ENCODE peak calls at places on chromosome 19, in eight cellular contexts. H, P, S, E, L, B, X and C are unnamed samples. For H3K27me3, the result is how much of the 10 kb centered on the place peaks cover.

GRCh38 chr19:51751655-51752054 is at the start of gene FPR1:
- DNase-seq in H (no peak), P (no peak), S (no peak), E (no peak), L (peak), B (peak), X (no peak), C (no peak)

GRCh38 chr19:17948967-17949930 is 16.4 kb downstream of the CCDC124 start:
- DNase-seq in H (no peak), P (peak), S (no peak), E (no peak), L (no peak), B (no peak), X (no peak), C (no peak)

GRCh38 chr19:18340990-18341868 is 831 bp downstream of the PGPEP1 start:
- DNase-seq in H (peak), P (peak), S (peak), E (peak), L (no peak), B (no peak), X (peak), C (no peak)

GRCh38 chr19:4908311-4908710 is 990 bp upstream of the UHRF1 start:
- DNase-seq in H (no peak), P (no peak), S (no peak), E (no peak), L (no peak), B (no peak), X (peak), C (no peak)

GRCh38 chr19:33214621-33215020 is 11.0 kb downstream of the SLC7A10 start:
- DNase-seq in H (peak), P (peak), S (peak), E (no peak), L (no peak), B (peak), X (peak), C (no peak)

GRCh38 chr19:8811315-8812172 is 20.6 kb downstream of the ZNF558 start:
- DNase-seq in H (no peak), P (no peak), S (peak), E (no peak), L (no peak), B (no peak), X (peak), C (no peak)

GRCh38 chr19:38679839-38680238 is 32.4 kb downstream of the ACTN4 start:
- DNase-seq in H (no peak), P (no peak), S (peak), E (no peak), L (no peak), B (no peak), X (no peak), C (no peak)

GRCh38 chr19:48258350-48258749 is 2.6 kb upstream of the CARD8 start:
- DNase-seq in H (no peak), P (no peak), S (no peak), E (no peak), L (no peak), B (no peak), X (no peak), C (no peak)

GRCh38 chr19:49677901-49678674 is 1.0 kb downstream of the PRMT1 start:
- DNase-seq in H (peak), P (peak), S (peak), E (peak), L (no peak), B (peak), X (peak), C (no peak)

GRCh38 chr19:18023596-18024212 is 15.7 kb downstream of the ARRDC2 start:
- DNase-seq in H (no peak), P (no peak), S (no peak), E (peak), L (no peak), B (peak), X (no peak), C (no peak)

GRCh38 chr19:2268480-2268830 is 12.2 kb upstream of the JSRP1 start:
- DNase-seq in H (no peak), P (no peak), S (no peak), E (no peak), L (no peak), B (no peak), X (no peak), C (no peak)

GRCh38 chr19:33325920-33326319 is 23.6 kb upstream of the CEBPA start:
- DNase-seq in H (no peak), P (no peak), S (no peak), E (peak), L (no peak), B (no peak), X (no peak), C (no peak)

GRCh38 chr19:38977445-38978314 is 2.1 kb upstream of the FBXO17 start:
- DNase-seq in H (no peak), P (no peak), S (peak), E (no peak), L (no peak), B (no peak), X (no peak), C (no peak)

GRCh38 chr19:55069137-55069858 is 6.3 kb upstream of the RDH13 start:
- DNase-seq in H (no peak), P (peak), S (no peak), E (no peak), L (no peak), B (no peak), X (peak), C (no peak)

GRCh38 chr19:1122021-1122971 is 18.5 kb downstream of the GPX4 start:
- DNase-seq in H (no peak), P (no peak), S (no peak), E (peak), L (no peak), B (no peak), X (no peak), C (no peak)
- H3K27ac ChIP-seq in H (no peak), P (no peak), S (no peak), E (no peak), L (peak), B (no peak), X (no peak), C (no peak)

GRCh38 chr19:12836529-12836863 is 1.8 kb upstream of the MAST1 start:
- DNase-seq in H (no peak), P (no peak), S (no peak), E (no peak), L (no peak), B (no peak), X (no peak), C (no peak)
- H3K27me3 ChIP-seq in H (under half), P (half or more), S (half or more), E (half or more), L (under half), B (half or more), X (under half), C (under half)

DNA sequence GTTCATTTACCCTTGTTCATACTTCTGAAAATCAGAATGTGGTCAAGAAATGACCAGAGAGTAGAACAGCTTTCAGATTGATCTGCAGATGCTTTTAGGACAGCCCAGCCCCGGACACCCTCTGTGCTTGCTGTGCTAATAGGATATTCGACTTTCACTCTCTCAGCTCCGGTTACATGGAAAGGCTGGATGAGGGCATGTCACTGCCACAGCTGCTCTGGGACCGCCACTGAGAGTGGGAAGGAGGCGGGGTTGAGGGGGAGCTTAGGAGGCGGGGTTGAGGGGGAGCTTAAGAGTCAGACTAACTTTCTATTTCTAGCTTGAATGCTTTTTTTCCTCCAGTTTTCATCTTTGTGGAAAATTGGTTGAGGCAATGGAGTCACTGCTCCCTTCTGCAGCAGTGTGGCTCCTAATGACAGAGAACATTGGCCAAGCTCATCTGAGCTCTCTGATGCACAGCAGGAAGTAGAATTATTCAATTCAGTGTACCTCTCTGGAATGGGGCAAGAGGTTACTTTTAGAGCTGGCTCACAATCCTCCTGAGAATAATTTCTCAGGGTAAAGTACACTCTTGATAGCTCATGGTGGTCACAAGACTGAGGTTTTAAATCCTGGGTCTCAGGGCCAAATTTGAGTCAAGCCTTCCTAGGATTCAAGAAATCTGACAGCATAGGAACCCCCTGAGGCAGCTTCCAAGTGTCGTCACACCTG is 74.6 kb upstream of the NPAS1 start:
- DNase-seq in H (peak), P (peak), S (peak), E (peak), L (no peak), B (peak), X (peak), C (peak)
- H3K27ac ChIP-seq in H (peak), P (peak), S (no peak), E (peak), L (no peak), B (peak), X (no peak), C (no peak)

DNA sequence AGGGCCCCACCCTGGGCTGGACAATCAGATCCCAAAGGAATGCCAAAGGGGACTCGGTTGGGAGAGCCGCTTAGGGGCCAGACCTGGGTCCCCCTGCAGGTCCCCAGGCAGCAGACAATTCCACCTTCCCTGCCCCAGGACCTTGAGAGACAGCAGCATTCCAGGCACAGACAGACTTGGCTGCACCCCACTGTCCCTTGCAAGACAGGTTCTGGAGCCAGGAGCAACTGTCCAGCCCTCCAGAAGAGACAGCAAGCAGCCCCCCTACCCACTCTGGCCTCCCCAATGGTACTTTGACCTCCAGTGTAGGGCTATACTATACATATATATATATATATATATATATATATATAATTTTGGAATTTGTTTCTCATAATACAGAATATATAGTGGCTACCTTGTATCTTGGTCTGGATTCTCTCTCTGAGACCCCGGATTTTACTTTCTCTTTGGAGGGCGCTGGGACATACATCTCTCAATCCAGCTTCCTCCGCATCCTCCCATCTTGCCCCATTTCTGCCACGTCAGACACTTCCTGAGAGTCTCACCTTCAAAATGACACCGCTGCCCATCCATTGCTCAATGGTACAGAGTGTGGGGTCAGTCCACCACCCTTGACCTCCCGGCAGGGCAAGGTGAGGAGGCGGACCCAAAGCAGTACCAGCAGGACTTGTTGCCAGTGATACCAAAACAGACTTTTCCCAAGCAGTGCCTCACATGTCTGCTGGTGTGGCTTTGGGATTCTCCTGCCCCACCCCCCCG is 12.7 kb downstream of the SMIM24 start:
- DNase-seq in H (no peak), P (no peak), S (no peak), E (no peak), L (no peak), B (no peak), X (no peak), C (no peak)
- H3K27me3 ChIP-seq in H (under half), P (half or more), S (under half), E (under half), L (under half), B (under half), X (under half), C (under half)

DNA sequence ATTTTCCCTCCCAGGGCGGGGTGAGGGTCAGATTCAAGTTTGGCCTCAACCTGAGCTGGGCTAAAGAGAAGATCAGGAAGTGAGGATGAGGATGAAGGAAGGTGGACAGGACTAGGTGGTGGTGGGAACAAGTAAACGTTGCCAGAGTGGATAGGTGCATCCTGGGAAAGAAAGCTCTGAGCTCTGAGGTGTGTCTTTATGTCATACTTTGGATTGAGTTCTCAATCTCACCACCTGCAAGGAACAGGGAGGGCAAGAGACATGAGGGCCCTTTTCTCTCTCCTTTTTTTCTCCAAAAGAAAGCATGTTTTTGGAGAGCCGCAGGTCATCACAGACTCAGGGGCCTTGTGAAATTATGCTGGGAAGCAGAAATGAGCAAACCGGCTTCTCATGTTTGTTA is 38.2 kb upstream of the IGFL1 start:
- DNase-seq in H (no peak), P (no peak), S (no peak), E (no peak), L (no peak), B (no peak), X (no peak), C (no peak)
- H3K27ac ChIP-seq in H (no peak), P (no peak), S (no peak), E (no peak), L (no peak), B (no peak), X (no peak), C (no peak)

GRCh38 chr19:7677664-7678311 is 898 bp downstream of the MCEMP1 start:
- DNase-seq in H (no peak), P (no peak), S (no peak), E (no peak), L (no peak), B (no peak), X (peak), C (no peak)
- H3K27me3 ChIP-seq in H (under half), P (half or more), S (under half), E (under half), L (under half), B (under half), X (under half), C (under half)

GRCh38 chr19:41198559-41198958 is 5.5 kb downstream of the CYP2S1 start:
- DNase-seq in H (no peak), P (no peak), S (no peak), E (no peak), L (no peak), B (no peak), X (no peak), C (no peak)
- H3K27ac ChIP-seq in H (no peak), P (no peak), S (no peak), E (no peak), L (no peak), B (no peak), X (no peak), C (no peak)

GRCh38 chr19:9881720-9882119 is 46.6 kb downstream of the PIN1 start:
- DNase-seq in H (no peak), P (no peak), S (no peak), E (no peak), L (peak), B (no peak), X (no peak), C (no peak)

GRCh38 chr19:9877775-9878510 is 42.8 kb downstream of the PIN1 start:
- DNase-seq in H (no peak), P (no peak), S (peak), E (no peak), L (peak), B (peak), X (no peak), C (no peak)

GRCh38 chr19:9883231-9883758 is 48.2 kb downstream of the PIN1 start:
- DNase-seq in H (no peak), P (peak), S (no peak), E (no peak), L (peak), B (no peak), X (no peak), C (no peak)

GRCh38 chr19:9875796-9876195 is 40.7 kb downstream of the PIN1 start:
- DNase-seq in H (no peak), P (peak), S (no peak), E (no peak), L (no peak), B (no peak), X (no peak), C (no peak)

DNA sequence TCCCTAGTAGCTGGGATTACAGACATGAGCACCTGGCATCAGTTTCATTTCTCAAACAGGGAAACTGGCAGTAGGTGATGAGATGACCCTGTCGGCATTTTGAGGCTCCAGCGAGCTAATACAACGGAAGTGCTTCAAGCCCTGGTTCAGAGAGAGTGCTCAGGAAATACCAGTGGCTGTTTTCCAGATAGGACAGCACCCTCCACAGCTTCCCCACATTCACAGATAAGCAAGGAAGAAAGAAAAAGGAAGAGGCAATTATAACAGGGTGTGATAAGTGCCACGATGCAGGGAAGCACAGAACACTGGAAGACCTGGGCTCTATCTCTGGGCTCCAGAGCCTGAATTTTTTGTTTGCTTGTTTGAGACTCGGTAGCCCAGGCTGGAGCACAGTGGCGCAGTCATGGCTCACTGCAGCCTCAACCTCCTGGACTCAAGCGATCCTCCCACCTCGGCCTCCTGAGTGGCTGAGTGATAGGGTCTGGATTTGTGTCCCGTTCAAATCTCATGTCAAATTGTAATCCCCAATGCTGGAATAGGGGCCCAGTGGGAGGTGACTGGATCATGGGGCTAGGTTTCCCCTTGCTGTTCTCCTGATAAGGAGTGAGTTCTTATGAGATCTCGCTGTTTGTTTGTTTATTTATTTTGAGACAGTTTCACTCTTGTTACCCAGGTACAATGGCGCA is 43.5 kb downstream of the PIN1 start:
- DNase-seq in H (no peak), P (no peak), S (no peak), E (no peak), L (no peak), B (peak), X (peak), C (no peak)
- H3K27me3 ChIP-seq in H (under half), P (under half), S (under half), E (under half), L (under half), B (under half), X (under half), C (under half)

DNA sequence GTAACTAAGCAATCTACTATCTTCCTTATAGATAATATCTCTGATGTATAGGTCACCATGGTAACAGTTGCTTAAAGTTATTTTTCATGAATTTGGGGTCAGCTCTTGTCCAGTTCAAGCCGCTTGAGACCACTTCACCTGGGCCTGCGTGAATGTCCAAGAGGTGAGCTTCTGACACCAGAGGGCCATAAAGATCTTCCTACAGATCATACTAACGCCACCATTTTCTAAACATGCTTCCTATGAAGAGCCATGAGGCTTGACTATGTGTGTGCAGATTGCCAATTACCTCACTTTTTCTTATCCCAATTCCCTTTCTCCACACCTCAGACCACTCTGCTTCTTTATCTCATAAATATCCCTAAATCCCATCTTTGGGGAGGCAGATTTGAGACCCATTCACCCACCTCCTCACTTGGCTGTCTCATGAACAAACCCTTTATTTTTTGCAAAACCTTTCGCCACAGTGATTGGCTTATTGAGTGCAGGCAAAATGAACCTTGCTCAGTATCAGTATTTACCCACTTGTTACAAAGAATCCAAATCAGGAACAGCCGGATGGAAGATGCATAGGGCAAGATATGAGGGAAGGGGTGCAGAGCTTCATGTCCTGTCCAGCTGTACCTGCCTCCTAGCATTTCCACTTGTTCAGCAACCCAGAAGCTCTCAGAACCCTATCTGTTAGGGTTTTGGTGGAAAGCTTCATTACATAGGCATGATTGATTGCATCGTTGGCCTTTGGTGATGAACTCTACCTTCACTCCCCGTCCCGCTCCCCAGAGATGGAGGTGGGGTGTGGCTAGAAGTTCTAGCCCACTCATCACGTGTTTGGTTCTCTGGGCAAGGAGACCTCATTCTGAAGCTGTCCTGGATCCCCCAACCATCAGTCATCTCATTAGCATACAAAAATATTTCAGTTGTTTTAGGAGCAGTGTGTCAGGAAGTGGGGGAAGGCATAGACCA is 34.2 kb downstream of the FAM187B start:
- DNase-seq in H (no peak), P (no peak), S (no peak), E (no peak), L (no peak), B (no peak), X (no peak), C (no peak)
- H3K27ac ChIP-seq in H (no peak), P (no peak), S (no peak), E (no peak), L (no peak), B (no peak), X (no peak), C (no peak)

GRCh38 chr19:12991296-12991695 is 4.0 kb upstream of the NFIX start:
- DNase-seq in H (no peak), P (no peak), S (no peak), E (no peak), L (no peak), B (no peak), X (no peak), C (no peak)
- H3K27me3 ChIP-seq in H (half or more), P (half or more), S (under half), E (under half), L (under half), B (under half), X (under half), C (under half)